ENCODE peak calls at places on chromosome 16, in eight cellular contexts. V is esophagus squamous epithelium, E is A549, P is fibroblast of mammary gland, A is body of pancreas, W is GM13977, C is PC-9, M is astrocyte of the spinal cord. X is an unnamed sample.
A peak's percentile ranks its signal among the peaks of the same experiment; 100 is the strongest.

GRCh38 chr16:75074920-75075687 is 41.5 kb downstream of the LDHD start:
- DNase-seq in C (no peak), W (peak; percentile 70), M (no peak), E (no peak), A (no peak), P (no peak), V (peak; percentile 44), X (no peak)

GRCh38 chr16:89274561-89275283 is 57.2 kb downstream of the ZNF778 start:
- DNase-seq in P (no peak), E (no peak), M (no peak), W (no peak), C (no peak), A (no peak), V (no peak), X (no peak)

GRCh38 chr16:69595127-69596036 is 29.6 kb downstream of the NFAT5 start:
- DNase-seq in A (no peak), P (peak; percentile 72), V (no peak), E (peak; percentile 37), W (no peak), C (no peak), M (peak; percentile 57), X (no peak)

GRCh38 chr16:49859139-49859947 is 3.4 kb upstream of the ZNF423 start:
- DNase-seq in A (peak; percentile 74), E (no peak), C (no peak), W (no peak), P (no peak), V (no peak), M (no peak), X (no peak)

GRCh38 chr16:14337303-14338191 is 266.4 kb downstream of the MRTFB start:
- DNase-seq in W (no peak), C (no peak), V (no peak), M (no peak), A (no peak), P (peak; percentile 42), E (no peak), X (no peak)

GRCh38 chr16:30793508-30794069 is 6.6 kb upstream of the ZNF629 start:
- DNase-seq in W (no peak), C (no peak), M (no peak), E (no peak), A (no peak), V (no peak), P (no peak), X (no peak)

GRCh38 chr16:50946098-50946497 is 204.2 kb downstream of the CYLD start:
- DNase-seq in A (no peak), E (no peak), W (no peak), M (no peak), V (no peak), P (no peak), C (no peak), X (no peak)

GRCh38 chr16:30837904-30838303 is 50.9 kb upstream of the ZNF629 start:
- DNase-seq in V (no peak), M (no peak), A (no peak), P (no peak), W (no peak), E (no peak), C (peak; percentile 60), X (no peak)

GRCh38 chr16:56614549-56614991 is 6.2 kb downstream of the MT2A start:
- DNase-seq in V (no peak), M (peak; percentile 80), W (no peak), P (peak; percentile 67), C (no peak), E (peak; percentile 37), A (no peak), X (no peak)

GRCh38 chr16:59116744-59117143 is 382.6 kb upstream of the GOT2 start:
- DNase-seq in E (no peak), P (no peak), M (no peak), A (no peak), V (no peak), C (no peak), W (no peak), X (no peak)

GRCh38 chr16:12191102-12191501 is 214.6 kb downstream of the SNX29 start:
- DNase-seq in P (no peak), C (no peak), V (no peak), A (no peak), M (no peak), W (no peak), E (no peak), X (no peak)

GRCh38 chr16:14092579-14092978 is 21.5 kb downstream of the MRTFB start:
- DNase-seq in W (no peak), E (no peak), M (no peak), P (no peak), A (no peak), V (no peak), C (no peak), X (no peak)

GRCh38 chr16:53999841-54000240 is 286.7 kb downstream of the IRX3 start:
- DNase-seq in C (no peak), M (peak; percentile 69), E (no peak), V (no peak), A (no peak), P (peak; percentile 28), W (no peak), X (no peak)

GRCh38 chr16:9929836-9930235 is 252.4 kb downstream of the GRIN2A start:
- DNase-seq in E (no peak), A (no peak), V (no peak), P (no peak), M (no peak), C (no peak), W (no peak), X (no peak)

GRCh38 chr16:69073181-69073669 is 32.2 kb upstream of the HAS3 start:
- DNase-seq in P (peak; percentile 93), C (peak; percentile 69), W (no peak), M (peak; percentile 90), E (peak; percentile 87), A (no peak), V (no peak), X (no peak)

GRCh38 chr16:57278494-57278893 is 6.0 kb downstream of the PLLP start:
- DNase-seq in P (no peak), C (no peak), M (no peak), E (no peak), V (no peak), A (no peak), W (no peak), X (no peak)

GRCh38 chr16:66954097-66954659 is 6.9 kb upstream of the CES3 start:
- DNase-seq in V (no peak), C (peak; percentile 81), W (peak; percentile 79), M (peak; percentile 75), A (peak; percentile 83), P (peak; percentile 75), E (peak; percentile 81), X (peak; percentile 74)

GRCh38 chr16:54080524-54081008 is 206.0 kb downstream of the IRX3 start:
- DNase-seq in W (no peak), E (peak; percentile 93), A (no peak), C (peak; percentile 50), P (peak; percentile 98), V (no peak), M (peak; percentile 98), X (no peak)

GRCh38 chr16:58002936-58003335 is 1.7 kb downstream of the USB1 start:
- DNase-seq in A (no peak), W (no peak), E (no peak), C (no peak), M (no peak), V (no peak), P (no peak), X (no peak)

GRCh38 chr16:67486805-67487204 is 3.5 kb upstream of the AGRP start:
- DNase-seq in A (no peak), V (no peak), W (no peak), M (no peak), C (no peak), E (no peak), P (peak; percentile 38), X (no peak)

DNA sequence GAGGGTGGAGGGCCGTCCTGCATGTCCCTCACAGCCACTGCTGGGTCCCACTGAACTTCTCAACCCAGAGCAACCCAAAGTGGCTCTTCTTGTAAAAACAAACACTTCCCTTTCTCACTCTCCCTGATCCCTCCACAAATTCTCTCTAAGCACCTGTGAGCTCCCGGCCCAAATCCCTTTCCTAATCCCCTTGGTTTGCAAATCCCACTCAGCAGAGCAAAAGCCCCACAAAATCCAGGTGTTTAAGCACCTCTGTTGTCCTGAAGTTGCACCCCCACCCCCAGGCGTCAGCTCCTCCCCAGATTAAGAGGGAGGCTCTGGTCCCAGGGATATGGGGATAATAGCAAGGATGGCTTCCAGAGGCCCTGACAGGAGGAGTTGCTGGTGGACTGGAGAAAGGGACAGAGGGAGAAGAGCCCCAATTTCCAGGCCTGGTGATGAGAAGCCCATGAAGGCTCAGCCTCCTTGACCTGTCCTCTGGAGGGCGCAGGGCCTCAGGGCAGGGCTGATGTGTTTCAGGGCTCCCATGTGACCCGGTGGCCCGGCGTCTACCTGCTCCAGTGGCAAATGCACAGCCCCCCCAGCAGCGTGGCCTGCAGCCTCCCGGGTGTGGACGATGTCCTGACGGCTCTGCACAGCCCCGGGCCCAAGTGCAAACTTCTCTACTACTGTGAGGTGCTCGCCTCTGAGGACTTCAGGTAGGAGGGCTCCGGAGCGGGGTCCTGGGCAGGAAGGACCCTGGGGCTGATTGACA is 23.0 kb downstream of the NAGPA start:
- DNase-seq in A (no peak), E (no peak), P (no peak), M (no peak), W (no peak), C (no peak), V (no peak), X (no peak)
- TF ChIP-seq CTCF in A (no peak), E (no peak), P (no peak), M (no peak), W (peak; percentile 28), C (no peak), V (no peak), X (no peak)

GRCh38 chr16:27867122-27868110 is 196.1 kb downstream of the GSG1L start:
- DNase-seq in A (peak; percentile 48), C (peak; percentile 84), P (peak; percentile 59), V (no peak), W (peak; percentile 80), M (peak; percentile 68), E (peak; percentile 88), X (no peak)
- TF ChIP-seq CTCF in A (peak; percentile 5), C (peak; percentile 86), P (peak; percentile 45), V (no peak), W (peak; percentile 56), M (peak; percentile 64), E (peak; percentile 45), X (no peak)

DNA sequence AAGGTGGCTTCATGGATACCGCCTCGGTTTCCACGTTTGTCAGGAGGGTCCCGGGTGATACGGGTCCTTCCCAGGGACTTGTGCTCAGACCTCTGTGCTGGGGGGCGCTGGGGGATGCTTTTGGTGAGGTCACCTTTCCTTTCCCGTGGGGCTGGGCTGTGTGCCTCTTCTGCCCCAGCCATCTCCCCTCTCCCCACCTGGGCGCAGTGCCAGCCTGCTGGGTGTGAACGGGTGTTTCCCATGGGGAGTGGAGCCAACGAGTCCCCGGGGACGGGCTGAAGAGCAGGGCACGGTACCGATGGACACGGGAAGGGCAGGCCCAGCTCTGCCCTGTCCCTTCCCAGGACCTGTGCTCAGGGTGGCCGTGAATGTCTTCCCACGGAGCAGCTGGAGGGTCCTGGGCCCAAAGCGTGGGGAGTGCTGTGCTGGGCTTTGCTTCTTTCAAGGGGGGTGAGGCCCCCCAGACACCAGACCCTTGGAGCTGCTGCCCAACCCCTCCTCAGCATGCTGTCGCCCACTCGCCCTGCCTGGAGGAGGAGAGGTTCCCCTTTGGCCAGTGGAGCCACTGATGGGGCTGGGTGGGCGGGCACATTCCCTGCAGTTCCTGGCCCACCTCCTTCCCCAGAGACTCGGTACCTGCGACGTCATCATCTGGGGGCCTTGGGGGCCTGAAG is 15.5 kb downstream of the TELO2 start:
- DNase-seq in W (no peak), E (no peak), M (no peak), P (no peak), C (no peak), V (no peak), A (no peak), X (no peak)
- TF ChIP-seq CTCF in W (no peak), E (no peak), M (no peak), P (no peak), C (no peak), V (no peak), A (no peak), X (no peak)

GRCh38 chr16:81214745-81215166 is 23.7 kb upstream of the BCO1 start:
- DNase-seq in V (no peak), P (no peak), A (no peak), M (no peak), C (no peak), E (peak; percentile 59), W (no peak), X (no peak)
- TF ChIP-seq CTCF in V (no peak), P (peak; percentile 33), A (no peak), M (peak; percentile 45), C (peak; percentile 69), E (peak; percentile 66), W (peak; percentile 34), X (no peak)

X was measured in omental fat pad.